ENCODE peak calls at places on chromosomes 7 and 10, in six cellular contexts. One of them, this sample, is unnamed.

GRCh38 chr10:77004917-77005564 is 632.6 kb downstream of the KCNMA1 start:
- DNase-seq in activated CD8-positive, alpha-beta memory T cell treated with anti-CD3 and anti-CD28 coated beads for 1 hour: no peak
- DNase-seq in stimulated activated CD4-positive, alpha-beta T cell treated with anti-CD3 and anti-CD28 coated beads, Interleukin-4, amount 100 ng/mL, for 24 hours: no peak
- DNase-seq in AG20443: peak
- DNase-seq in endothelial cell: peak
- DNase-seq in A549: peak
- DNase-seq in this sample: no peak

GRCh38 chr10:132363921-132364593 is 32.1 kb downstream of the LRRC27 start:
- DNase-seq in stimulated activated CD4-positive, alpha-beta T cell treated with anti-CD3 and anti-CD28 coated beads, Interleukin-4, amount 100 ng/mL, for 24 hours: peak
- DNase-seq in AG20443: peak
- DNase-seq in A549: peak
- DNase-seq in activated CD8-positive, alpha-beta memory T cell treated with anti-CD3 and anti-CD28 coated beads for 1 hour: no peak
- DNase-seq in endothelial cell: no peak
- DNase-seq in this sample: peak

GRCh38 chr7:91412298-91412697 is 148.1 kb downstream of the FZD1 start:
- DNase-seq in activated CD8-positive, alpha-beta memory T cell treated with anti-CD3 and anti-CD28 coated beads for 1 hour: no peak
- DNase-seq in endothelial cell: no peak
- DNase-seq in A549: no peak
- DNase-seq in AG20443: no peak
- DNase-seq in stimulated activated CD4-positive, alpha-beta T cell treated with anti-CD3 and anti-CD28 coated beads, Interleukin-4, amount 100 ng/mL, for 24 hours: no peak
- DNase-seq in this sample: no peak

GRCh38 chr10:89369142-89370105 is 8.4 kb upstream of the IFIT1B start:
- DNase-seq in endothelial cell: no peak
- DNase-seq in activated CD8-positive, alpha-beta memory T cell treated with anti-CD3 and anti-CD28 coated beads for 1 hour: no peak
- DNase-seq in AG20443: peak
- DNase-seq in stimulated activated CD4-positive, alpha-beta T cell treated with anti-CD3 and anti-CD28 coated beads, Interleukin-4, amount 100 ng/mL, for 24 hours: peak
- DNase-seq in A549: peak
- DNase-seq in this sample: no peak

GRCh38 chr10:132397036-132397541 is at the start of gene PWWP2B:
- DNase-seq in AG20443: peak
- DNase-seq in A549: no peak
- DNase-seq in endothelial cell: peak
- DNase-seq in stimulated activated CD4-positive, alpha-beta T cell treated with anti-CD3 and anti-CD28 coated beads, Interleukin-4, amount 100 ng/mL, for 24 hours: peak
- DNase-seq in activated CD8-positive, alpha-beta memory T cell treated with anti-CD3 and anti-CD28 coated beads for 1 hour: peak
- DNase-seq in this sample: peak

GRCh38 chr7:5526190-5527037 is 102.8 kb upstream of the TNRC18 start:
- DNase-seq in activated CD8-positive, alpha-beta memory T cell treated with anti-CD3 and anti-CD28 coated beads for 1 hour: peak
- DNase-seq in AG20443: no peak
- DNase-seq in stimulated activated CD4-positive, alpha-beta T cell treated with anti-CD3 and anti-CD28 coated beads, Interleukin-4, amount 100 ng/mL, for 24 hours: peak
- DNase-seq in endothelial cell: no peak
- DNase-seq in A549: peak
- DNase-seq in this sample: peak

GRCh38 chr10:59360605-59361515 is 1.5 kb downstream of the FAM13C start:
- DNase-seq in activated CD8-positive, alpha-beta memory T cell treated with anti-CD3 and anti-CD28 coated beads for 1 hour: no peak
- DNase-seq in endothelial cell: no peak
- DNase-seq in stimulated activated CD4-positive, alpha-beta T cell treated with anti-CD3 and anti-CD28 coated beads, Interleukin-4, amount 100 ng/mL, for 24 hours: no peak
- DNase-seq in A549: no peak
- DNase-seq in AG20443: no peak
- DNase-seq in this sample: no peak

GRCh38 chr7:105760549-105761447 is 115.6 kb downstream of the ATXN7L1 start:
- DNase-seq in A549: no peak
- DNase-seq in stimulated activated CD4-positive, alpha-beta T cell treated with anti-CD3 and anti-CD28 coated beads, Interleukin-4, amount 100 ng/mL, for 24 hours: no peak
- DNase-seq in endothelial cell: no peak
- DNase-seq in activated CD8-positive, alpha-beta memory T cell treated with anti-CD3 and anti-CD28 coated beads for 1 hour: no peak
- DNase-seq in AG20443: peak
- DNase-seq in this sample: no peak

GRCh38 chr10:109977382-109977806 is 30.4 kb upstream of the ADD3 start:
- DNase-seq in endothelial cell: no peak
- DNase-seq in AG20443: peak
- DNase-seq in A549: peak
- DNase-seq in stimulated activated CD4-positive, alpha-beta T cell treated with anti-CD3 and anti-CD28 coated beads, Interleukin-4, amount 100 ng/mL, for 24 hours: no peak
- DNase-seq in activated CD8-positive, alpha-beta memory T cell treated with anti-CD3 and anti-CD28 coated beads for 1 hour: no peak
- DNase-seq in this sample: peak

GRCh38 chr10:32161586-32161985 is 105.4 kb upstream of the KIF5B start:
- DNase-seq in stimulated activated CD4-positive, alpha-beta T cell treated with anti-CD3 and anti-CD28 coated beads, Interleukin-4, amount 100 ng/mL, for 24 hours: no peak
- DNase-seq in AG20443: no peak
- DNase-seq in endothelial cell: no peak
- DNase-seq in activated CD8-positive, alpha-beta memory T cell treated with anti-CD3 and anti-CD28 coated beads for 1 hour: no peak
- DNase-seq in A549: no peak
- DNase-seq in this sample: no peak

GRCh38 chr7:156120552-156120951 is 308.3 kb upstream of the SHH start:
- DNase-seq in endothelial cell: no peak
- DNase-seq in AG20443: no peak
- DNase-seq in A549: no peak
- DNase-seq in activated CD8-positive, alpha-beta memory T cell treated with anti-CD3 and anti-CD28 coated beads for 1 hour: no peak
- DNase-seq in stimulated activated CD4-positive, alpha-beta T cell treated with anti-CD3 and anti-CD28 coated beads, Interleukin-4, amount 100 ng/mL, for 24 hours: no peak
- DNase-seq in this sample: no peak

GRCh38 chr7:2805213-2806003 is 38.7 kb downstream of the GNA12 start:
- DNase-seq in A549: no peak
- DNase-seq in activated CD8-positive, alpha-beta memory T cell treated with anti-CD3 and anti-CD28 coated beads for 1 hour: no peak
- DNase-seq in endothelial cell: no peak
- DNase-seq in stimulated activated CD4-positive, alpha-beta T cell treated with anti-CD3 and anti-CD28 coated beads, Interleukin-4, amount 100 ng/mL, for 24 hours: no peak
- DNase-seq in AG20443: no peak
- DNase-seq in this sample: no peak

GRCh38 chr10:62381385-62382102 is 7.4 kb downstream of the ZNF365 start:
- DNase-seq in endothelial cell: no peak
- DNase-seq in activated CD8-positive, alpha-beta memory T cell treated with anti-CD3 and anti-CD28 coated beads for 1 hour: no peak
- DNase-seq in stimulated activated CD4-positive, alpha-beta T cell treated with anti-CD3 and anti-CD28 coated beads, Interleukin-4, amount 100 ng/mL, for 24 hours: no peak
- DNase-seq in A549: no peak
- DNase-seq in AG20443: no peak
- DNase-seq in this sample: no peak

GRCh38 chr7:12222889-12223579 is 11.9 kb downstream of the TMEM106B start:
- DNase-seq in stimulated activated CD4-positive, alpha-beta T cell treated with anti-CD3 and anti-CD28 coated beads, Interleukin-4, amount 100 ng/mL, for 24 hours: no peak
- DNase-seq in endothelial cell: no peak
- DNase-seq in A549: no peak
- DNase-seq in activated CD8-positive, alpha-beta memory T cell treated with anti-CD3 and anti-CD28 coated beads for 1 hour: no peak
- DNase-seq in AG20443: no peak
- DNase-seq in this sample: no peak

GRCh38 chr7:144728556-144728955 is 107.3 kb downstream of the TPK1 start:
- DNase-seq in AG20443: no peak
- DNase-seq in stimulated activated CD4-positive, alpha-beta T cell treated with anti-CD3 and anti-CD28 coated beads, Interleukin-4, amount 100 ng/mL, for 24 hours: no peak
- DNase-seq in endothelial cell: no peak
- DNase-seq in activated CD8-positive, alpha-beta memory T cell treated with anti-CD3 and anti-CD28 coated beads for 1 hour: no peak
- DNase-seq in A549: no peak
- DNase-seq in this sample: no peak

GRCh38 chr10:4501306-4501705 is 324.7 kb upstream of the AKR1E2 start:
- DNase-seq in endothelial cell: no peak
- DNase-seq in A549: peak
- DNase-seq in activated CD8-positive, alpha-beta memory T cell treated with anti-CD3 and anti-CD28 coated beads for 1 hour: no peak
- DNase-seq in AG20443: no peak
- DNase-seq in stimulated activated CD4-positive, alpha-beta T cell treated with anti-CD3 and anti-CD28 coated beads, Interleukin-4, amount 100 ng/mL, for 24 hours: no peak
- DNase-seq in this sample: no peak

GRCh38 chr7:141097430-141097829 is 23.6 kb downstream of the TMEM178B start:
- DNase-seq in stimulated activated CD4-positive, alpha-beta T cell treated with anti-CD3 and anti-CD28 coated beads, Interleukin-4, amount 100 ng/mL, for 24 hours: no peak
- DNase-seq in A549: peak
- DNase-seq in activated CD8-positive, alpha-beta memory T cell treated with anti-CD3 and anti-CD28 coated beads for 1 hour: no peak
- DNase-seq in AG20443: no peak
- DNase-seq in endothelial cell: peak
- DNase-seq in this sample: peak

GRCh38 chr10:89419548-89419947 is 5.2 kb downstream of the IFIT5 start:
- DNase-seq in stimulated activated CD4-positive, alpha-beta T cell treated with anti-CD3 and anti-CD28 coated beads, Interleukin-4, amount 100 ng/mL, for 24 hours: no peak
- DNase-seq in A549: no peak
- DNase-seq in activated CD8-positive, alpha-beta memory T cell treated with anti-CD3 and anti-CD28 coated beads for 1 hour: no peak
- DNase-seq in endothelial cell: peak
- DNase-seq in AG20443: peak
- DNase-seq in this sample: no peak

GRCh38 chr10:12434277-12434676 is 84.9 kb downstream of the CAMK1D start:
- DNase-seq in activated CD8-positive, alpha-beta memory T cell treated with anti-CD3 and anti-CD28 coated beads for 1 hour: no peak
- DNase-seq in endothelial cell: no peak
- DNase-seq in stimulated activated CD4-positive, alpha-beta T cell treated with anti-CD3 and anti-CD28 coated beads, Interleukin-4, amount 100 ng/mL, for 24 hours: no peak
- DNase-seq in AG20443: no peak
- DNase-seq in A549: no peak
- DNase-seq in this sample: no peak

GRCh38 chr10:11551915-11552602 is 59.4 kb downstream of the USP6NL start:
- DNase-seq in activated CD8-positive, alpha-beta memory T cell treated with anti-CD3 and anti-CD28 coated beads for 1 hour: no peak
- DNase-seq in endothelial cell: no peak
- DNase-seq in A549: peak
- DNase-seq in AG20443: peak
- DNase-seq in stimulated activated CD4-positive, alpha-beta T cell treated with anti-CD3 and anti-CD28 coated beads, Interleukin-4, amount 100 ng/mL, for 24 hours: no peak
- DNase-seq in this sample: no peak